ENCODE peak calls at places on chromosomes 16 and 17, in six cellular contexts. One of them, this sample, is unnamed.
A peak's percentile ranks its signal among the peaks of the same experiment; 100 is the strongest.

GRCh38 chr16:68843482-68844210 is at the start of gene TANGO6:
- DNase-seq in endothelial cell: peak; percentile 78
- DNase-seq in HFF-Myc: peak; percentile 44
- DNase-seq in upper lobe of right lung: peak; percentile 94
- DNase-seq in NB4: peak; percentile 95
- DNase-seq in glutamatergic neuron: peak; percentile 87
- DNase-seq in this sample: peak; percentile 64

GRCh38 chr16:50136399-50136798 is 16.7 kb upstream of the TENT4B start:
- DNase-seq in endothelial cell: no peak
- DNase-seq in NB4: no peak
- DNase-seq in upper lobe of right lung: no peak
- DNase-seq in HFF-Myc: no peak
- DNase-seq in glutamatergic neuron: no peak
- DNase-seq in this sample: no peak

GRCh38 chr17:31488264-31488981 is 96.9 kb downstream of the RAB11FIP4 start:
- DNase-seq in NB4: peak; percentile 18
- DNase-seq in upper lobe of right lung: peak; percentile 83
- DNase-seq in HFF-Myc: no peak
- DNase-seq in glutamatergic neuron: no peak
- DNase-seq in endothelial cell: no peak
- DNase-seq in this sample: peak; percentile 25

GRCh38 chr16:11326084-11326736 is 19.0 kb upstream of the RMI2 start:
- DNase-seq in NB4: no peak
- DNase-seq in glutamatergic neuron: no peak
- DNase-seq in endothelial cell: no peak
- DNase-seq in HFF-Myc: no peak
- DNase-seq in upper lobe of right lung: no peak
- DNase-seq in this sample: no peak

GRCh38 chr17:31495049-31495885 is 103.8 kb downstream of the RAB11FIP4 start:
- DNase-seq in HFF-Myc: no peak
- DNase-seq in endothelial cell: no peak
- DNase-seq in upper lobe of right lung: no peak
- DNase-seq in NB4: peak; percentile 73
- DNase-seq in glutamatergic neuron: peak; percentile 52
- DNase-seq in this sample: peak; percentile 37

GRCh38 chr17:45408611-45409421 is 23.9 kb downstream of the ARHGAP27 start:
- DNase-seq in upper lobe of right lung: no peak
- DNase-seq in HFF-Myc: no peak
- DNase-seq in NB4: no peak
- DNase-seq in glutamatergic neuron: no peak
- DNase-seq in endothelial cell: no peak
- DNase-seq in this sample: no peak

GRCh38 chr17:74457146-74457819 is 9.2 kb upstream of the CD300A start:
- DNase-seq in endothelial cell: peak; percentile 78
- DNase-seq in upper lobe of right lung: peak; percentile 89
- DNase-seq in glutamatergic neuron: peak; percentile 85
- DNase-seq in NB4: peak; percentile 78
- DNase-seq in HFF-Myc: peak; percentile 19
- DNase-seq in this sample: peak; percentile 17

GRCh38 chr17:80361495-80362220 is 53.3 kb upstream of the ENDOV start:
- DNase-seq in upper lobe of right lung: no peak
- DNase-seq in HFF-Myc: no peak
- DNase-seq in endothelial cell: peak; percentile 48
- DNase-seq in glutamatergic neuron: peak; percentile 52
- DNase-seq in NB4: peak; percentile 36
- DNase-seq in this sample: no peak

GRCh38 chr17:69913241-69914015 is 161.6 kb upstream of the KCNJ16 start:
- DNase-seq in upper lobe of right lung: no peak
- DNase-seq in glutamatergic neuron: no peak
- DNase-seq in HFF-Myc: no peak
- DNase-seq in NB4: no peak
- DNase-seq in endothelial cell: no peak
- DNase-seq in this sample: no peak

GRCh38 chr17:8289103-8289397 is 580 bp downstream of the RANGRF start:
- DNase-seq in endothelial cell: peak; percentile 74
- DNase-seq in glutamatergic neuron: peak; percentile 85
- DNase-seq in HFF-Myc: no peak
- DNase-seq in NB4: no peak
- DNase-seq in upper lobe of right lung: no peak
- DNase-seq in this sample: no peak

GRCh38 chr17:41553987-41554680 is 17.7 kb downstream of the KRT9 start:
- DNase-seq in HFF-Myc: no peak
- DNase-seq in NB4: no peak
- DNase-seq in upper lobe of right lung: no peak
- DNase-seq in endothelial cell: no peak
- DNase-seq in glutamatergic neuron: no peak
- DNase-seq in this sample: no peak

GRCh38 chr16:57795431-57795878 is 6.8 kb downstream of the KIFC3 start:
- DNase-seq in HFF-Myc: no peak
- DNase-seq in glutamatergic neuron: no peak
- DNase-seq in NB4: peak; percentile 81
- DNase-seq in upper lobe of right lung: no peak
- DNase-seq in endothelial cell: peak; percentile 54
- DNase-seq in this sample: peak; percentile 71

GRCh38 chr16:31129568-31130335 is 5.8 kb downstream of the PRSS8 start:
- DNase-seq in upper lobe of right lung: peak; percentile 91
- DNase-seq in NB4: no peak
- DNase-seq in HFF-Myc: no peak
- DNase-seq in endothelial cell: no peak
- DNase-seq in glutamatergic neuron: no peak
- DNase-seq in this sample: peak; percentile 19

GRCh38 chr16:85284138-85284897 is 172.0 kb upstream of the CIBAR2 start:
- DNase-seq in endothelial cell: no peak
- DNase-seq in HFF-Myc: no peak
- DNase-seq in NB4: no peak
- DNase-seq in glutamatergic neuron: peak; percentile 37
- DNase-seq in upper lobe of right lung: no peak
- DNase-seq in this sample: no peak

GRCh38 chr16:27476240-27476639 is 73.5 kb downstream of the GTF3C1 start:
- DNase-seq in endothelial cell: no peak
- DNase-seq in NB4: no peak
- DNase-seq in upper lobe of right lung: no peak
- DNase-seq in HFF-Myc: no peak
- DNase-seq in glutamatergic neuron: no peak
- DNase-seq in this sample: no peak

GRCh38 chr17:6101706-6102105 is 31.5 kb downstream of the WSCD1 start:
- DNase-seq in glutamatergic neuron: no peak
- DNase-seq in upper lobe of right lung: no peak
- DNase-seq in HFF-Myc: no peak
- DNase-seq in endothelial cell: no peak
- DNase-seq in NB4: no peak
- DNase-seq in this sample: no peak

DNA sequence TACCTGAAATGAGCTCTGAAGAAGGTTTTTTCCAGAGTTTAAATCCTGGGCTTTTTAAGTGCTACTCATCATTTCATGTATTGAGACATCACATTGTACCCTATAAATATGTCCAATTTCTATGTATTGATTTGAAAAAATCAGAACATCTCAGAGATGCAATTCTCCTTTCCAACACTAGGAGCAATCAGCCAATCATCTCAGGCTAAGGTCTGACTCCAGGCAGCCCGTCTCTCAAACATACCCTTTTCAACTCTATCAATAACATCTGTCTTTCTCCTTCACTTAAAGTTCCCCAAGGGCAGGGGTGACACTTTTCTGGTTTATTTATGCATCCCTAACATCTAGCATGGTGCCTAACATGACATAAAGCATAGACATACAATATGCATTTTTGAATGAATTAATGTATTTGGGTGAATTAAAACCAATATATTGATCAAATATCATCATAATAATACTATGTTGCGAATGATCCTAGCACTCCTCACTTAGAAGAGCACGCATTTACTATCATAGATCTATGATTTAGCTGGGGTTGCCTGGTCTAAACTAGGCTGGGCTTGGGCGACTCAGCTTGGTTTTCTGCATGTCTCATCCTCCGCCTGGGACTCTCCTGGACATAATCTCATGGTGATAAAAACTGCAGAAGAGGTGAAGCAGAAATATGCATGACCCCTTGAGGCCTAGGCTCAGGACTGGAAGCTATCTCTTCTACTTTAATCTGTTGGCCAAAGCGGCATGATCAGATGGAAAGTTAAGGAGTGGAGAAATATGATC is 5.2 kb upstream of the CDH11 start:
- DNase-seq in upper lobe of right lung: no peak
- DNase-seq in NB4: no peak
- DNase-seq in endothelial cell: no peak
- DNase-seq in glutamatergic neuron: no peak
- DNase-seq in HFF-Myc: no peak
- DNase-seq in this sample: no peak
- TF ChIP-seq CTCF in upper lobe of right lung: peak; percentile 35
- TF ChIP-seq CTCF in NB4: peak; percentile 16
- TF ChIP-seq CTCF in endothelial cell: peak; percentile 62
- TF ChIP-seq CTCF in glutamatergic neuron: peak; percentile 84
- TF ChIP-seq CTCF in HFF-Myc: peak; percentile 22
- TF ChIP-seq CTCF in this sample: peak; percentile 32

GRCh38 chr17:30000001-30000754 is 58.7 kb downstream of the EFCAB5 start:
- DNase-seq in NB4: peak; percentile 11
- DNase-seq in glutamatergic neuron: no peak
- DNase-seq in HFF-Myc: no peak
- DNase-seq in upper lobe of right lung: no peak
- DNase-seq in endothelial cell: no peak
- DNase-seq in this sample: no peak
- TF ChIP-seq CTCF in NB4: no peak
- TF ChIP-seq CTCF in glutamatergic neuron: no peak
- TF ChIP-seq CTCF in HFF-Myc: no peak
- TF ChIP-seq CTCF in upper lobe of right lung: peak; percentile 8
- TF ChIP-seq CTCF in endothelial cell: no peak
- TF ChIP-seq CTCF in this sample: no peak

DNA sequence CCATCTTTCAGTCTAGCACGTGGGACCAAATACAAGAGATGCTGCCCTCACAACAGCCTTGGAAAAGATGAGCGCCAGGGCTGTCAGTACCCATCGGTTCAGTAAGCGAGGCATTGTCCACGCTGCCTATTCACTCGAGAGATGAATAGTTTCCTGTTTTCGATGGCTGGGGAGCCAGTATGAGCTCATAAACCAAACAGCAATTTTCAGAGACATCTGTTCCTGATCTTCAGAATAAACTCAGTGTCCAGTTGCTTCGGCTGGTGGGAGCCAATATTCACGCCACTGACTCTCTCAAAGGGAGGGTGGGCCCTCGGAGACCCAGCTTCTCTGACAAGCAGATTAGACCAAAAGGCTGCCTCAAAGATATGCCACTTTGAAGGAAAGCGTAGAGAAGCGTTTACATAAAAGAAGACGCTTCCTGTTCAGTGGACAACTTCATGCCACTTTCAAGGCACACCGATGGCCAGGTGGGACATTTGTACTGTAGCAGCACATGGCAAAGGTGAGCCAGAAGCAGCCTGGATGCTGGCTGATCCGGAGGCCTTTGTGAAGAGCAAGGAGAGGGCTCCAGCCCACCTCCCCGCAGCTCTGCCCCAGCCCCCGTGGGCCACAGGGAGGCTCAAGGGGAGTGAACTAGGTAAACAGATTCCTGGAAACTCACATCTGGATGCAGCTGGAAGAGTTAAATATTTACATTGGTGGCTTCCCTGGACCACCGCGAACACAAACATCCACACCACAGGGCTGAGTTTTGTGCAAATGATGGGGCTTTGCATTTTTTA is 6.0 kb downstream of the TIMM22 start:
- DNase-seq in HFF-Myc: no peak
- DNase-seq in NB4: no peak
- DNase-seq in glutamatergic neuron: no peak
- DNase-seq in endothelial cell: no peak
- DNase-seq in upper lobe of right lung: no peak
- DNase-seq in this sample: no peak
- TF ChIP-seq CTCF in HFF-Myc: no peak
- TF ChIP-seq CTCF in NB4: no peak
- TF ChIP-seq CTCF in glutamatergic neuron: no peak
- TF ChIP-seq CTCF in endothelial cell: no peak
- TF ChIP-seq CTCF in upper lobe of right lung: no peak
- TF ChIP-seq CTCF in this sample: no peak

GRCh38 chr16:65947951-65948350 is 418.5 kb upstream of the CDH5 start:
- DNase-seq in upper lobe of right lung: no peak
- DNase-seq in glutamatergic neuron: no peak
- DNase-seq in NB4: no peak
- DNase-seq in HFF-Myc: no peak
- DNase-seq in endothelial cell: no peak
- DNase-seq in this sample: no peak
- TF ChIP-seq CTCF in upper lobe of right lung: no peak
- TF ChIP-seq CTCF in glutamatergic neuron: no peak
- TF ChIP-seq CTCF in NB4: no peak
- TF ChIP-seq CTCF in HFF-Myc: no peak
- TF ChIP-seq CTCF in endothelial cell: no peak
- TF ChIP-seq CTCF in this sample: no peak

DNA sequence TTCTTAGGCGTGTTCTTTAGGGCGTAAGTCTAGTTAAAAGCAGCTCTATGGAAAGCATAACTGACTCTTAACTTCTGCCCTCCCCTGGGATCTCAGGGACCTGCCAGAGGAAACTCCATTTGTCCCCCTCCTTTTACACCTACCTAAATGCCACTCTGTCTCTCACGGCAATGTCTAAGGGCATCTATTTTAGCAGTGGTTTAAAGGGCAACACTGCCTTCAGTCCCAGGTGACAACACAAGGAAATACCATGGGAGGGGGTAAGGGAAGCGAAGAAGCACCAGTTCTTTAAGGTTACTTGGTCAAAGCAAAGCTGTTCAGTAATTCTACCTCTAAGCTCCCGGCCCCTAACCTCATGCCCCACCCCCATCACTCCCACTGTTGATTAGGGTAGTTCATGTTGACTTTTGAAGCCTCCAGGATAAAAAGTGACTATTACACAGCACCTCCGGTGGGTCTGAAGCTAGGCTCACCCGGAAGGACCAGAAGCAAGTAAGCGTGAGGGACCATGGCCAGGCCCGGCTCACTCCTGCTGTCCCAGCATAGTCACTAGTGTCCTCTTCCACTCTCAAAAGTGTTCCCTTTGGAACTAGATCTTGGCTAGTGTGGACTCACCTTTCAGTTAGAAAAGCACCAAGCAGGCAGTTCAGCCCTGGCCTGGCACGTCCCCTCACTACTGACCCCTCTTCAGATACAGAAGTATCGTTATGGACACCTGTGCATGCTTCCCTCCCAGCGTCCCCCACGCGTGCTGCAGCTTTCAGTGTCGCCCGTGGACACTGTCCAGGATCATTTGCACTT is 47.0 kb downstream of the CYTH1 start:
- DNase-seq in upper lobe of right lung: no peak
- DNase-seq in NB4: no peak
- DNase-seq in glutamatergic neuron: no peak
- DNase-seq in HFF-Myc: no peak
- DNase-seq in endothelial cell: no peak
- DNase-seq in this sample: no peak
- TF ChIP-seq CTCF in upper lobe of right lung: no peak
- TF ChIP-seq CTCF in NB4: no peak
- TF ChIP-seq CTCF in glutamatergic neuron: no peak
- TF ChIP-seq CTCF in HFF-Myc: no peak
- TF ChIP-seq CTCF in endothelial cell: no peak
- TF ChIP-seq CTCF in this sample: no peak